ENCODE peak calls at places on chromosomes 7 and 10, in nine cellular contexts. G is stimulated activated CD8-positive, alpha-beta memory T cell treated with anti-CD3 and anti-CD28 coated beads, Interleukin-12 subunit alpha, Interleukin-12 subunit beta, amount 100 ng/mL, for 1 hour; H is sigmoid colon; A is kidney tubule cell; Q is NCI-H774; V is caudate nucleus; R is NCI-H345; N is right cardiac atrium; J is ELF-1. U is an unnamed sample.

GRCh38 chr7:81111781-81112540 is 193.1 kb upstream of the SEMA3C start:
- DNase-seq in H (peak; percentile 71), N (no peak), J (no peak), Q (no peak), A (no peak), G (no peak), V (no peak), R (no peak), U (no peak)

GRCh38 chr7:19175241-19175640 is 30.0 kb upstream of the FERD3L start:
- DNase-seq in G (no peak), N (no peak), Q (no peak), J (no peak), R (no peak), H (no peak), V (no peak), A (no peak), U (no peak)

GRCh38 chr7:6530626-6531491 is 20.4 kb downstream of the GRID2IP start:
- DNase-seq in N (no peak), H (no peak), A (no peak), J (no peak), G (peak; percentile 43), Q (no peak), V (peak; percentile 30), R (no peak), U (peak; percentile 87)

GRCh38 chr7:84364708-84365107 is 170.1 kb upstream of the SEMA3A start:
- DNase-seq in N (no peak), V (no peak), A (no peak), G (no peak), J (peak; percentile 24), H (no peak), Q (no peak), R (no peak), U (no peak)

GRCh38 chr10:89481662-89482061 is 53.7 kb downstream of the SLC16A12 start:
- DNase-seq in R (no peak), N (no peak), V (no peak), A (peak; percentile 78), G (no peak), H (no peak), Q (no peak), J (no peak), U (no peak)

GRCh38 chr7:130872756-130873448 is 138.9 kb upstream of the KLF14 start:
- DNase-seq in Q (no peak), J (no peak), A (peak; percentile 34), G (no peak), H (no peak), R (no peak), N (no peak), V (no peak), U (no peak)

GRCh38 chr7:40008218-40008815 is 58.3 kb downstream of the CDK13 start:
- DNase-seq in J (no peak), G (no peak), N (no peak), Q (no peak), H (no peak), A (peak; percentile 80), R (no peak), V (no peak), U (no peak)

GRCh38 chr10:78763651-78764395 is 304.9 kb upstream of the ZMIZ1 start:
- DNase-seq in G (no peak), R (no peak), H (peak; percentile 73), V (no peak), A (no peak), N (peak; percentile 74), J (no peak), Q (no peak), U (peak; percentile 78)

GRCh38 chr7:131544449-131545425 is 11.7 kb downstream of the PODXL start:
- DNase-seq in R (peak; percentile 80), H (peak; percentile 71), Q (no peak), J (peak; percentile 78), A (no peak), V (no peak), N (peak; percentile 45), G (no peak), U (peak; percentile 51)

GRCh38 chr7:144907577-144907976 is 71.7 kb upstream of the TPK1 start:
- DNase-seq in V (no peak), H (no peak), Q (no peak), J (no peak), G (no peak), R (no peak), A (no peak), N (no peak), U (no peak)

GRCh38 chr7:30412810-30413504 is 65.6 kb downstream of the NOD1 start:
- DNase-seq in R (no peak), N (no peak), A (peak; percentile 89), J (peak; percentile 63), H (no peak), V (peak; percentile 38), G (no peak), Q (no peak), U (no peak)

GRCh38 chr7:25859412-25859704 is 292.6 kb upstream of the NFE2L3 start:
- DNase-seq in R (no peak), N (no peak), Q (no peak), G (no peak), A (no peak), V (no peak), J (peak; percentile 34), H (no peak), U (no peak)

GRCh38 chr10:86855503-86855902 is 99.1 kb downstream of the BMPR1A start:
- DNase-seq in R (no peak), A (no peak), V (no peak), G (no peak), H (no peak), J (no peak), Q (no peak), N (no peak), U (no peak)

GRCh38 chr10:103739039-103739764 is 116.2 kb downstream of the SH3PXD2A start:
- DNase-seq in R (no peak), J (peak; percentile 81), A (peak; percentile 91), G (no peak), N (peak; percentile 70), Q (no peak), H (peak; percentile 87), V (no peak), U (no peak)

GRCh38 chr10:38741226-38741625 is 647.1 kb downstream of the ZNF37A start:
- DNase-seq in G (no peak), R (no peak), J (no peak), V (no peak), N (no peak), Q (no peak), A (no peak), H (no peak), U (no peak)

GRCh38 chr7:21617916-21618390 is 75.1 kb downstream of the DNAH11 start:
- DNase-seq in A (no peak), J (peak; percentile 59), G (no peak), H (peak; percentile 85), Q (no peak), V (no peak), N (peak; percentile 78), R (no peak), U (no peak)

GRCh38 chr10:43048301-43049051 is 28.4 kb upstream of the RET start:
- DNase-seq in H (peak; percentile 53), G (no peak), J (no peak), A (peak; percentile 32), Q (no peak), R (no peak), N (peak; percentile 18), V (no peak), U (no peak)

GRCh38 chr10:93445097-93445960 is 36.8 kb downstream of the MYOF start:
- DNase-seq in G (no peak), J (peak; percentile 97), Q (peak; percentile 81), A (peak; percentile 99), N (peak; percentile 94), H (peak; percentile 97), R (peak; percentile 73), V (no peak), U (no peak)

GRCh38 chr7:92245487-92246362 is at the start of the genes ANKIB1 and KRIT1:
- DNase-seq in G (peak; percentile 82), V (peak; percentile 91), N (peak; percentile 94), A (peak; percentile 89), Q (peak; percentile 77), J (peak; percentile 91), R (peak; percentile 89), H (peak; percentile 93), U (peak; percentile 97)

GRCh38 chr7:29005829-29006228 is 47.7 kb upstream of the TRIL start:
- DNase-seq in G (no peak), N (no peak), Q (no peak), H (no peak), J (no peak), A (peak; percentile 40), V (no peak), R (no peak), U (no peak)

GRCh38 chr7:117313582-117313981 is 9.3 kb downstream of the WNT2 start:
- DNase-seq in H (no peak), R (no peak), Q (no peak), G (no peak), N (no peak), V (no peak), A (no peak), J (no peak), U (no peak)

GRCh38 chr7:86708334-86708733 is 64.6 kb downstream of the GRM3 start:
- DNase-seq in J (peak; percentile 24), V (peak; percentile 55), H (no peak), N (no peak), Q (no peak), A (no peak), G (no peak), R (peak; percentile 14), U (no peak)